ENCODE peak calls at places on chromosomes 1 and 21, in five cellular contexts. G is SJSA1, N is A549, X is lower lobe of right lung, Y is dorsolateral prefrontal cortex. H is an unnamed sample.

GRCh38 chr1:146007048-146007784 is 10.8 kb upstream of the TXNIP start:
- DNase-seq in X (no peak), Y (peak), N (peak), G (peak), H (peak)

GRCh38 chr1:182450087-182450486 is at the start of gene RGSL1:
- DNase-seq in X (no peak), N (no peak), G (no peak), Y (no peak), H (no peak)

GRCh38 chr1:169768161-169768560 is 26.5 kb downstream of the METTL18 start:
- DNase-seq in X (no peak), G (no peak), Y (no peak), N (no peak), H (no peak)

GRCh38 chr1:201714542-201715276 is 114.2 kb upstream of the IPO9 start:
- DNase-seq in X (peak), G (peak), Y (peak), N (peak), H (peak)

GRCh38 chr1:173411835-173412742 is 65.0 kb upstream of the PRDX6 start:
- DNase-seq in Y (no peak), X (no peak), G (no peak), N (no peak), H (no peak)

GRCh38 chr1:119276558-119276957 is 92.0 kb upstream of the HAO2 start:
- DNase-seq in Y (no peak), N (no peak), X (no peak), G (no peak), H (no peak)

GRCh38 chr21:45309541-45310381 is 22.1 kb upstream of the POFUT2 start:
- DNase-seq in X (peak), Y (no peak), N (no peak), G (no peak), H (no peak)

GRCh38 chr1:185401019-185401418 is 84.0 kb upstream of the IVNS1ABP start:
- DNase-seq in Y (no peak), N (no peak), G (no peak), X (no peak), H (no peak)

GRCh38 chr1:41495171-41495948 is 10.9 kb upstream of the EDN2 start:
- DNase-seq in Y (peak), N (no peak), G (no peak), X (peak), H (no peak)

GRCh38 chr1:228857611-228858010 is 122.3 kb downstream of the RHOU start:
- DNase-seq in N (no peak), G (no peak), Y (no peak), X (no peak), H (no peak)

GRCh38 chr1:25523512-25523911 is 19.9 kb upstream of the LDLRAP1 start:
- DNase-seq in N (no peak), X (no peak), Y (no peak), G (no peak), H (no peak)

GRCh38 chr1:156709743-156710489 is 4.5 kb upstream of the CRABP2 start:
- DNase-seq in N (no peak), Y (peak), X (no peak), G (peak), H (no peak)

GRCh38 chr1:167722152-167722869 is 529 bp downstream of the MPZL1 start:
- DNase-seq in G (peak), Y (no peak), N (peak), X (no peak), H (no peak)

GRCh38 chr1:89761901-89762300 is 58.9 kb upstream of the LRRC8D start:
- DNase-seq in N (no peak), Y (no peak), G (no peak), X (no peak), H (no peak)

GRCh38 chr1:173383341-173383740 is 93.8 kb upstream of the PRDX6 start:
- DNase-seq in Y (no peak), G (no peak), N (no peak), X (no peak), H (no peak)

GRCh38 chr1:3049905-3050304 is 19.1 kb upstream of the PRDM16 start:
- DNase-seq in N (no peak), Y (no peak), X (no peak), G (no peak), H (no peak)

GRCh38 chr1:29696656-29697390 is 460.5 kb downstream of the PTPRU start:
- DNase-seq in G (no peak), N (no peak), Y (no peak), X (no peak), H (no peak)

DNA sequence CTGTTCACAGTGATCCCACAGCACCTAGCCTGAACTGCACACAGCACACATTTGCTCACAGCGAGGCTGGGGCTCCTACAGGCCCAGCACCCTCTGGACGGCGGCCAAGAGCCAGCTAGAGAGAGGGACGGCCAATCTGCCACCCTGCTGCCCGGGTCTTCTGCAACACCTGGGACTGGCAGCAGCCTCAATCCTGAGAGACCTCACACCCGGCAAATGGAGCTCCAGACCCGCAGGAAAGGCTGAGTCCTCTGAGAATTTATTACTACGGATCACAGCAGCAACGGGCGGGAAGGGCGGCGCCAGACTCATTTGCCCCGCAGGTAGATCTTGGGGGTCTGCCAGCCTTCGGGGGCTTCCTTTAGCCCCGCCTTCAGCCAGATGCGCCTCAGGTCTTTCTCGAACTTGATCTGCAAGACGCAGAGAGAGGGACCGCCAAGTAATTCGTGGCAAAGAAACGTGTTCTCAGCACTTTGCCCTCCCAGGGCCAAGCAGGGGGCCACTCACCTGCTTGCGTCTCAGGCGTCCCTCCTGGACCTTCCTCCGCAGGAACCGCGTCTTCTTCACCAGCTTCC is 1.4 kb downstream of the AURKAIP1 start:
- DNase-seq in X (no peak), Y (no peak), N (no peak), G (no peak), H (no peak)
- H3K4me3 ChIP-seq in X (peak), Y (peak), N (peak), G (peak), H (peak)

DNA sequence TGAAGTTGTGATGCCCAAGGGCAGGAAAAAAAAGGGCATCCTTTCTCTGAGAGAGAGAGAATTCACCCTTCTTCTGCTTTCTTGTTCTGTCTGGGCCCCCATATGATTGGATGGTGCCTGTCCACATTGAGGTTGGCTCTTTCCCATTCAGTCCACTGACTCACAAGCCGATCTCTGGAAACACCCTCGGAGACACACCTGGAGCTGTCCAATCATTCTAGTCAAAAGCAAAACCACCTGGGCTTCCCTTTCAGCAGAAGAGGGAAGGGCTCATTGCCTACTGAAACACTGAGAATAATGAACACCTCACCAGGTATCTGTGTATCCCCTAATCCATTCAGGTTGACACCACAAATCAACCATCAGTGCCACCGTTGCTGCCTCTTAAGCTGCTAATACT is 103.7 kb upstream of the GNG12 start:
- DNase-seq in X (no peak), N (no peak), Y (no peak), G (no peak), H (no peak)
- H3K4me3 ChIP-seq in X (no peak), N (no peak), Y (no peak), G (no peak), H (no peak)

GRCh38 chr1:230906226-230906625 is 37.9 kb upstream of the C1orf198 start:
- DNase-seq in G (no peak), Y (no peak), N (no peak), X (no peak), H (no peak)
- H3K4me3 ChIP-seq in G (no peak), Y (no peak), N (no peak), X (no peak), H (no peak)

GRCh38 chr1:109944541-109944940 is 33.9 kb downstream of the CSF1 start:
- DNase-seq in N (no peak), X (no peak), G (no peak), Y (no peak), H (no peak)

GRCh38 chr1:109950033-109950432 is 34.5 kb upstream of the AHCYL1 start:
- DNase-seq in N (no peak), X (no peak), Y (no peak), G (no peak), H (no peak)

GRCh38 chr1:109950509-109950908 is 34.1 kb upstream of the AHCYL1 start:
- DNase-seq in Y (no peak), G (no peak), N (no peak), X (no peak), H (no peak)

GRCh38 chr1:109947582-109948284 is 36.8 kb upstream of the AHCYL1 start:
- DNase-seq in G (no peak), N (no peak), X (no peak), Y (no peak), H (no peak)

DNA sequence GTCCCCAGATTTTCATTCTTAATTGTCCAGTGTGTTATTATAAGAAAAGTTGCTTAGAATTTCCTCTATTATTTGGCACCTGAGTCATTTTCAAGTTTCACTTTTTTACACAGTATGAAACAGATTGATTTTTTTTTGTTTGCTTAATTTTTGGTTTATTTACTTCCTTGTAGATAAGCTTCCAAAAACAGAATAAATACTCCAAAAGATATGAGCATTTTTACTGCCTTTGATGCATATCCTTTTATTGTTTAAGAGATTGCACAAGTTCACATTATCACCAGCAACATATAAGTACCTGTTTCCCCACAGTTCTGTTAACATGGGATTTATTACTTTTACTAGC is 36.3 kb upstream of the AHCYL1 start:
- DNase-seq in X (no peak), N (no peak), G (no peak), Y (no peak), H (no peak)
- H3K4me3 ChIP-seq in X (no peak), N (no peak), G (no peak), Y (no peak), H (no peak)

GRCh38 chr1:1129309-1129708 is 13.4 kb upstream of the C1orf159 start:
- DNase-seq in G (no peak), X (no peak), N (no peak), Y (no peak), H (no peak)
- H3K4me3 ChIP-seq in G (no peak), X (no peak), N (no peak), Y (no peak), H (no peak)

GRCh38 chr1:36253463-36253862 is 29.2 kb downstream of the THRAP3 start:
- DNase-seq in Y (no peak), X (no peak), N (no peak), G (no peak), H (no peak)

GRCh38 chr1:36257375-36257767 is 33.1 kb downstream of the THRAP3 start:
- DNase-seq in G (no peak), N (no peak), Y (no peak), X (no peak), H (no peak)

GRCh38 chr1:36256558-36257374 is 32.5 kb downstream of the THRAP3 start:
- DNase-seq in N (no peak), X (no peak), Y (no peak), G (no peak), H (no peak)

DNA sequence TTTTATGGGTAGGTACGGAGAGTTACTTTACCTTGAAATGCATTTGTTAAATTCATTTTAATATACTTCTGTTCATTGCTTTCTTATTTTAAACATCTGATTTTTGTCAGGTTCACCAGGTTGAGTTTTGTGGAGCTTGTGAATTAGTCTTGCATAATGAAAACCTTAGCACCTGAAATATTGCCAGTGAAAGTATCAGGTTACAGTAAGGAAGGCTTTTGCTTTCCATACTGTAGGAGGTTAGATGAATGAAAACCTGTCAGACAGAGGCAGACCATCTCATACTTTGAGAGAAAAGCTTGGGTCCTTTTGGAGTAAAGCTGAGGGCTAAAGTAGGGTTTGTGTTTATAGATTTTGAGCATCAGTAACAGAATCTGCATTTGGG is 34.7 kb downstream of the THRAP3 start:
- DNase-seq in N (no peak), X (no peak), Y (no peak), G (no peak), H (no peak)
- H3K4me3 ChIP-seq in N (no peak), X (no peak), Y (no peak), G (no peak), H (no peak)